ENCODE peak calls at places on chromosomes 11 and 22, in ten cellular contexts. R, Y, Q, T, U, I, E, X, O and N are unnamed samples.

GRCh38 chr11:47923667-47924066 is 56.7 kb upstream of the PTPRJ start:
- DNase-seq in R (no peak), Y (no peak), Q (no peak), T (no peak), U (peak; percentile 20), I (peak; percentile 48), E (no peak), X (no peak), O (no peak), N (no peak)

GRCh38 chr11:45906096-45906682 is 882 bp downstream of the FREY1 start:
- DNase-seq in R (no peak), Y (peak; percentile 41), Q (no peak), T (no peak), U (no peak), I (no peak), E (no peak), X (no peak), O (no peak), N (no peak)

GRCh38 chr11:46348566-46348981 is 1.3 kb downstream of the DGKZ start:
- DNase-seq in R (no peak), Y (peak; percentile 39), Q (no peak), T (no peak), U (no peak), I (no peak), E (no peak), X (no peak), O (no peak), N (no peak)

GRCh38 chr22:43378011-43378704 is 33.7 kb upstream of the MPPED1 start:
- DNase-seq in R (no peak), Y (peak; percentile 39), Q (no peak), T (no peak), U (no peak), I (peak; percentile 54), E (peak; percentile 32), X (no peak), O (no peak), N (no peak)

GRCh38 chr11:111977141-111978027 is 40.2 kb downstream of the DIXDC1 start:
- DNase-seq in R (no peak), Y (peak; percentile 67), Q (no peak), T (peak; percentile 80), U (peak; percentile 45), I (peak; percentile 57), E (no peak), X (no peak), O (peak; percentile 71), N (no peak)

GRCh38 chr22:24460418-24461089 is 33.2 kb downstream of the ADORA2A start:
- DNase-seq in R (no peak), Y (no peak), Q (no peak), T (no peak), U (peak; percentile 51), I (peak; percentile 30), E (no peak), X (no peak), O (no peak), N (no peak)

GRCh38 chr22:21041937-21042336 is 3.8 kb upstream of the LRRC74B start:
- DNase-seq in R (no peak), Y (no peak), Q (peak; percentile 39), T (no peak), U (no peak), I (peak; percentile 68), E (no peak), X (no peak), O (no peak), N (no peak)

GRCh38 chr11:69926376-69927050 is 107.3 kb upstream of the FGF3 start:
- DNase-seq in R (no peak), Y (no peak), Q (no peak), T (no peak), U (no peak), I (no peak), E (no peak), X (no peak), O (no peak), N (no peak)

GRCh38 chr22:41885576-41885975 is 29.3 kb downstream of the SHISA8 start:
- DNase-seq in R (no peak), Y (no peak), Q (no peak), T (no peak), U (no peak), I (no peak), E (no peak), X (no peak), O (no peak), N (no peak)

GRCh38 chr11:65591939-65592814 is 3.4 kb downstream of the KCNK7 start:
- DNase-seq in R (no peak), Y (peak; percentile 60), Q (no peak), T (no peak), U (peak; percentile 72), I (peak; percentile 84), E (no peak), X (no peak), O (no peak), N (no peak)

GRCh38 chr11:12433571-12434061 is 56.2 kb downstream of the PARVA start:
- DNase-seq in R (no peak), Y (peak; percentile 26), Q (no peak), T (no peak), U (peak; percentile 24), I (peak; percentile 98), E (peak; percentile 15), X (no peak), O (no peak), N (no peak)

GRCh38 chr22:33116846-33117547 is 58.8 kb upstream of the SYN3 start:
- DNase-seq in R (no peak), Y (no peak), Q (no peak), T (no peak), U (no peak), I (no peak), E (no peak), X (no peak), O (no peak), N (no peak)

GRCh38 chr11:125315088-125315740 is 150.7 kb downstream of the PKNOX2 start:
- DNase-seq in R (no peak), Y (no peak), Q (no peak), T (no peak), U (peak; percentile 45), I (peak; percentile 44), E (no peak), X (no peak), O (peak; percentile 98), N (no peak)

GRCh38 chr11:82732348-82732733 is 1.3 kb downstream of the FAM181B start:
- DNase-seq in R (no peak), Y (no peak), Q (no peak), T (no peak), U (no peak), I (no peak), E (no peak), X (no peak), O (peak; percentile 29), N (no peak)

GRCh38 chr22:39800790-39801540 is 92.6 kb downstream of the ENTHD1 start:
- DNase-seq in R (no peak), Y (no peak), Q (no peak), T (no peak), U (no peak), I (no peak), E (no peak), X (no peak), O (peak; percentile 52), N (no peak)

GRCh38 chr11:8282621-8283509 is 19.2 kb upstream of the LMO1 start:
- DNase-seq in R (no peak), Y (no peak), Q (no peak), T (peak; percentile 54), U (no peak), I (no peak), E (no peak), X (no peak), O (peak; percentile 96), N (no peak)

GRCh38 chr11:124902616-124903015 is 5.0 kb upstream of the ROBO4 start:
- DNase-seq in R (no peak), Y (no peak), Q (no peak), T (no peak), U (no peak), I (no peak), E (no peak), X (no peak), O (no peak), N (no peak)

GRCh38 chr11:113176971-113177370 is 137.4 kb upstream of the TTC12 start:
- DNase-seq in R (no peak), Y (no peak), Q (peak; percentile 71), T (no peak), U (no peak), I (peak; percentile 95), E (no peak), X (no peak), O (no peak), N (no peak)

GRCh38 chr22:17213976-17214375 is 5.3 kb downstream of the ADA2 start:
- DNase-seq in R (no peak), Y (peak; percentile 69), Q (no peak), T (no peak), U (peak; percentile 40), I (peak; percentile 7), E (peak; percentile 40), X (peak; percentile 12), O (peak; percentile 74), N (no peak)

GRCh38 chr11:20599424-20600346 is at the start of gene SLC6A5:
- DNase-seq in R (no peak), Y (no peak), Q (no peak), T (no peak), U (peak; percentile 14), I (peak; percentile 11), E (no peak), X (peak; percentile 45), O (no peak), N (peak; percentile 36)

GRCh38 chr22:42581762-42582716 is 28.3 kb downstream of the SERHL2 start:
- DNase-seq in R (peak; percentile 64), Y (peak; percentile 81), Q (peak; percentile 13), T (peak; percentile 87), U (peak; percentile 79), I (peak; percentile 67), E (peak; percentile 80), X (peak; percentile 41), O (peak; percentile 89), N (peak; percentile 64)

GRCh38 chr11:6542727-6543126 is 45.6 kb downstream of the DNHD1 start:
- DNase-seq in R (peak; percentile 16), Y (no peak), Q (no peak), T (no peak), U (no peak), I (no peak), E (no peak), X (no peak), O (no peak), N (no peak)

GRCh38 chr11:13928566-13929251 is 33.8 kb upstream of the SPON1 start:
- DNase-seq in R (no peak), Y (no peak), Q (peak; percentile 56), T (no peak), U (peak; percentile 84), I (peak; percentile 60), E (no peak), X (peak; percentile 12), O (peak; percentile 75), N (peak; percentile 16)

GRCh38 chr22:22773979-22774738 is 113.5 kb upstream of the IGLL5 start:
- DNase-seq in R (no peak), Y (no peak), Q (no peak), T (peak; percentile 25), U (no peak), I (no peak), E (no peak), X (no peak), O (no peak), N (no peak)